ENCODE peak calls at places on chromosomes 2 and 18, in six cellular contexts. U, X, W, A, D and E are unnamed samples.

GRCh38 chr2:128287780-128288735 is 30.6 kb downstream of the HS6ST1 start:
- DNase-seq in A (no peak), D (no peak), X (no peak), U (no peak), W (no peak), E (no peak)

GRCh38 chr18:27948981-27949380 is 227.9 kb downstream of the CDH2 start:
- DNase-seq in D (no peak), U (no peak), A (no peak), W (no peak), X (no peak), E (no peak)

GRCh38 chr2:111624401-111625156 is 259.4 kb downstream of the ANAPC1 start:
- DNase-seq in X (no peak), D (peak; percentile 94), U (no peak), A (peak; percentile 80), W (peak; percentile 97), E (no peak)

GRCh38 chr18:9782073-9782857 is 74.2 kb downstream of the RAB31 start:
- DNase-seq in W (peak; percentile 96), U (no peak), D (peak; percentile 86), A (peak; percentile 63), X (peak; percentile 72), E (no peak)

GRCh38 chr2:38377501-38378258 is 607 bp upstream of the ATL2 start:
- DNase-seq in D (peak; percentile 81), W (peak; percentile 85), A (no peak), U (no peak), X (peak; percentile 60), E (peak; percentile 34)

GRCh38 chr2:40155728-40156127 is 296.2 kb downstream of the SLC8A1 start:
- DNase-seq in X (no peak), U (no peak), A (no peak), W (no peak), D (no peak), E (no peak)

GRCh38 chr18:65439184-65439583 is 311.6 kb upstream of the CDH7 start:
- DNase-seq in W (no peak), A (no peak), D (no peak), U (peak; percentile 6), X (peak; percentile 43), E (no peak)

GRCh38 chr18:62790836-62791772 is 75.8 kb downstream of the PHLPP1 start:
- DNase-seq in D (no peak), X (no peak), W (peak; percentile 70), A (no peak), U (no peak), E (no peak)

GRCh38 chr2:41782306-41783158 is 265.3 kb upstream of the PKDCC start:
- DNase-seq in D (no peak), X (peak; percentile 69), A (peak; percentile 20), W (peak; percentile 44), U (peak; percentile 42), E (peak; percentile 40)

GRCh38 chr2:28543316-28544068 is 47.6 kb downstream of the PLB1 start:
- DNase-seq in W (no peak), X (no peak), U (no peak), A (no peak), D (peak; percentile 29), E (no peak)

GRCh38 chr2:67240507-67240906 is 156.6 kb upstream of the ETAA1 start:
- DNase-seq in U (no peak), D (no peak), A (peak; percentile 64), W (peak; percentile 27), X (peak; percentile 49), E (peak; percentile 42)

GRCh38 chr2:68779595-68779994 is 45.0 kb downstream of the ARHGAP25 start:
- DNase-seq in U (no peak), A (no peak), W (no peak), D (no peak), X (no peak), E (no peak)

GRCh38 chr18:26702023-26702422 is 153.7 kb upstream of the KCTD1 start:
- DNase-seq in D (no peak), U (no peak), X (no peak), W (no peak), A (no peak), E (no peak)

GRCh38 chr18:80191907-80192652 is 55.2 kb downstream of the PARD6G start:
- DNase-seq in W (no peak), X (no peak), A (no peak), U (no peak), D (no peak), E (no peak)

GRCh38 chr2:46909771-46910419 is 5.7 kb downstream of the MCFD2 start:
- DNase-seq in U (no peak), W (peak; percentile 61), X (peak; percentile 90), A (peak; percentile 95), D (peak; percentile 96), E (no peak)

GRCh38 chr2:223626713-223627112 is 24.6 kb upstream of the SCG2 start:
- DNase-seq in W (peak; percentile 47), D (peak; percentile 73), A (peak; percentile 79), U (no peak), X (peak; percentile 58), E (no peak)

DNA sequence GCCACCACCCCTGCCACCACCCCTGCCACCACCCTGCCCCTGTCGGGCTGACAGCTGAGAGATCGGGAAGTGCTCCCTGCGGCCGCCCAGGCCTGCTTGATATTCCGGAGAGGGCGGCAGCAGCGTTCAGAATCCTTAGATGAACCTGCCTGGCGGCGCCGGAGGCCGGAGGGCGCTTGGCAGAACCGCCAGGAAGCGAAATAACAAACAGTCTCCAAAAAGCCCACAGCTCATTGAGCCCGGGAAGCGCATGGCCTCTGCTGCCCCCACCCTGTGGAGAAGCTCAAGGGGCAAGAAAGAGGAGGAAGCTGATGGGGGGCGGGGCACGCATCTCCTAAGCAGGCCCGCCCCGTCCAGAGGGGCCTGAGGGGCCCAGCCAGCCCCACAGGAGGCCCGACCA is 92.2 kb upstream of the MBOAT2 start:
- DNase-seq in A (no peak), D (no peak), X (no peak), U (peak; percentile 63), W (peak; percentile 74), E (no peak)
- TF ChIP-seq CTCF in A (no peak), D (no peak), X (no peak), U (peak; percentile 29), W (peak; percentile 29), E (peak; percentile 20)

GRCh38 chr2:176106636-176107539 is at the start of gene HOXD11:
- DNase-seq in X (no peak), D (no peak), U (peak; percentile 65), A (peak; percentile 70), W (no peak), E (no peak)
- TF ChIP-seq EZH2 in X (no peak), D (no peak), U (peak; percentile 91), A (peak; percentile 93), W (peak; percentile 99), E (no peak)

DNA sequence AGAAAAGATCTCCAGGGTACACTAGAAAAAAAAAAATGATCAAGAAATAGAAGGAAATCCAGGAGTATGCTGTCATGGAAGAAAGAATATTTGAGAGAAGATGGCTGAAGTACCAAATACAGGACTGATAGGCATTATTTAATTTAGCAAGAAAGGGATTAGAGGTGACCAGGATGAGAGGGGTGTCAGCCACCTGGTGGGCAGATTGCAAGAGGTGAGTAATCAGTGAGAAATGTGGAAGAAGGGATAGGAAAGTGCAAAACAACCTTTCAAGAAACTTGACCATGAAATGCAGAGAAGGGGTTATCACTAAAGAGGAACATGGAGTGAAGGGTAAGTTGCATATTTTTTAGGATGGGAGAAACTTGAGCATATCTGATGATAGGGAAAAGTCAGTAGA is 101.5 kb downstream of the LRP2 start:
- DNase-seq in X (no peak), U (no peak), D (no peak), W (no peak), A (no peak), E (no peak)
- TF ChIP-seq CTCF in X (no peak), U (no peak), D (no peak), W (no peak), A (no peak), E (no peak)

DNA sequence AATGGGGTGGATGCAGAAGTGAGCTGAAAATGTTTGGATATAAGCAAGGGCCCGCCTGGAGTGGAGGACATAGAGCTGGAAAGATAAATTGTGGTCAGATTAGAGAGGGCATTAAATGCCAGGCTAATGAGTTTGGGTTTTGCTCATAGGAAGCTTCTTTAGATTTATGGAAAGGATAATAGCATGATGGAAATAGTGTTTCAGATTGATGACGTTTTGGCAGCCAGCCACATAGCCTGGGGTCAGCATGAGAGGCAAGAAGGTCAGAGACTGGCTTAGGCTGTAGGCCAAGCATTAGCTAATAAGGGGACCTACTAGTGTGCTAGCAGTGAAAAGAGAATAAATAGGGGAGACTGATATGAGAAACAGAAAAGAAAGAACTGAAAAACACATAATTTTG is 321.6 kb downstream of the STK39 start:
- DNase-seq in X (no peak), U (no peak), W (peak; percentile 31), A (no peak), D (no peak), E (no peak)
- TF ChIP-seq EZH2 in X (no peak), U (no peak), W (no peak), A (no peak), D (no peak), E (no peak)